ENCODE peak calls at places on chromosomes 3 and 15, in six cellular contexts. O is EL; E is SW480; X is stimulated activated CD8-positive, alpha-beta memory T cell treated with anti-CD3 and anti-CD28 coated beads, Interleukin-2, amount 100 ng/mL, for 1 hour; T is globus pallidus; A is kidney tubule cell. Z is an unnamed sample.

GRCh38 chr3:11900844-11901243 is 54.2 kb upstream of the TAMM41 start:
- DNase-seq in O (no peak), T (no peak), E (no peak), A (no peak), X (no peak), Z (no peak)

GRCh38 chr3:149089395-149089794 is 3.1 kb upstream of the HLTF start:
- DNase-seq in A (no peak), E (no peak), O (no peak), X (no peak), T (no peak), Z (no peak)

GRCh38 chr3:188212308-188212969 is 58.5 kb downstream of the LPP start:
- DNase-seq in O (peak; percentile 79), A (peak; percentile 99), T (no peak), X (no peak), E (no peak), Z (peak; percentile 99)

GRCh38 chr3:16477501-16477900 is 36.0 kb downstream of the RFTN1 start:
- DNase-seq in X (no peak), O (no peak), E (no peak), T (no peak), A (no peak), Z (no peak)

GRCh38 chr3:123048480-123049237 is 18.2 kb upstream of the PDIA5 start:
- DNase-seq in T (no peak), A (no peak), E (no peak), O (no peak), X (no peak), Z (no peak)

GRCh38 chr3:134039161-134039862 is 9.6 kb upstream of the SLCO2A1 start:
- DNase-seq in X (no peak), E (peak; percentile 46), O (no peak), T (no peak), A (peak; percentile 74), Z (no peak)

GRCh38 chr3:101829066-101829830 is 20.1 kb upstream of the NFKBIZ start:
- DNase-seq in T (no peak), A (peak; percentile 64), O (peak; percentile 68), E (no peak), X (peak; percentile 22), Z (no peak)

GRCh38 chr15:80179025-80179759 is 26.4 kb downstream of the FAH start:
- DNase-seq in E (no peak), T (no peak), A (peak; percentile 92), X (no peak), O (peak; percentile 88), Z (peak; percentile 93)

GRCh38 chr3:152257246-152258074 is 11.3 kb upstream of the MBNL1 start:
- DNase-seq in O (no peak), X (no peak), E (no peak), A (no peak), T (no peak), Z (peak; percentile 35)

GRCh38 chr15:100759698-100760356 is 119.8 kb upstream of the ALDH1A3 start:
- DNase-seq in A (peak; percentile 69), E (peak; percentile 94), X (no peak), T (no peak), O (peak; percentile 80), Z (peak; percentile 77)

GRCh38 chr3:191343115-191343514 is 12.8 kb upstream of the UTS2B start:
- DNase-seq in O (no peak), E (no peak), A (no peak), X (no peak), T (no peak), Z (no peak)

GRCh38 chr3:62602987-62603386 is 229.6 kb upstream of the FEZF2 start:
- DNase-seq in T (no peak), E (no peak), A (no peak), X (no peak), O (peak; percentile 25), Z (no peak)

GRCh38 chr15:60798821-60799220 is 319.9 kb upstream of the ICE2 start:
- DNase-seq in O (peak; percentile 27), T (no peak), X (no peak), A (peak; percentile 62), E (no peak), Z (no peak)

GRCh38 chr3:50222169-50222528 is 13.9 kb upstream of the GNAI2 start:
- DNase-seq in O (no peak), E (no peak), T (no peak), A (no peak), X (no peak), Z (no peak)

GRCh38 chr3:41200669-41201021 is 1.3 kb downstream of the CTNNB1 start:
- DNase-seq in X (no peak), E (peak; percentile 51), A (peak; percentile 58), O (peak; percentile 72), T (peak; percentile 53), Z (peak; percentile 66)

GRCh38 chr3:154235330-154235729 is 89.0 kb downstream of the DHX36 start:
- DNase-seq in O (peak; percentile 26), X (no peak), T (no peak), E (no peak), A (peak; percentile 73), Z (peak; percentile 74)

GRCh38 chr15:31367730-31368344 is 41.2 kb downstream of the KLF13 start:
- DNase-seq in E (no peak), T (no peak), A (peak; percentile 31), O (no peak), X (no peak), Z (no peak)

Z was measured in kidney glomerular epithelial cell.